ENCODE peak calls at places on chromosomes 11 and 22, in nine cellular contexts. One of them, this sample, is unnamed.

GRCh38 chr11:134592391-134592990 is 180.4 kb upstream of the B3GAT1 start:
- DNase-seq in activated naive CD8-positive, alpha-beta T cell treated with anti-CD3 and anti-CD28 coated beads, Interleukin-2, amount 50 U/mL, for 24 hours: peak
- DNase-seq in stimulated activated CD4-positive, alpha-beta T cell treated with anti-CD3 and anti-CD28 coated beads, TNF-alpha, amount 100 ng/mL, for 1 hour: no peak
- DNase-seq in left colon: peak
- DNase-seq in DMS153: peak
- DNase-seq in fibroblast of the conjunctiva: no peak
- DNase-seq in left ventricle myocardium inferior: no peak
- DNase-seq in neural crest cell: peak
- DNase-seq in PC-3: no peak
- DNase-seq in this sample: peak

GRCh38 chr11:2530131-2530854 is 85.5 kb downstream of the KCNQ1 start:
- DNase-seq in activated naive CD8-positive, alpha-beta T cell treated with anti-CD3 and anti-CD28 coated beads, Interleukin-2, amount 50 U/mL, for 24 hours: no peak
- DNase-seq in stimulated activated CD4-positive, alpha-beta T cell treated with anti-CD3 and anti-CD28 coated beads, TNF-alpha, amount 100 ng/mL, for 1 hour: no peak
- DNase-seq in left colon: no peak
- DNase-seq in DMS153: no peak
- DNase-seq in fibroblast of the conjunctiva: no peak
- DNase-seq in left ventricle myocardium inferior: peak
- DNase-seq in neural crest cell: no peak
- DNase-seq in PC-3: no peak
- DNase-seq in this sample: no peak

GRCh38 chr22:30943368-30943767 is 25.2 kb downstream of the MORC2 start:
- DNase-seq in activated naive CD8-positive, alpha-beta T cell treated with anti-CD3 and anti-CD28 coated beads, Interleukin-2, amount 50 U/mL, for 24 hours: no peak
- DNase-seq in stimulated activated CD4-positive, alpha-beta T cell treated with anti-CD3 and anti-CD28 coated beads, TNF-alpha, amount 100 ng/mL, for 1 hour: no peak
- DNase-seq in left colon: no peak
- DNase-seq in DMS153: no peak
- DNase-seq in fibroblast of the conjunctiva: no peak
- DNase-seq in left ventricle myocardium inferior: no peak
- DNase-seq in neural crest cell: no peak
- DNase-seq in PC-3: no peak
- DNase-seq in this sample: no peak

GRCh38 chr22:32539631-32540449 is 65.2 kb downstream of the FBXO7 start:
- DNase-seq in activated naive CD8-positive, alpha-beta T cell treated with anti-CD3 and anti-CD28 coated beads, Interleukin-2, amount 50 U/mL, for 24 hours: no peak
- DNase-seq in stimulated activated CD4-positive, alpha-beta T cell treated with anti-CD3 and anti-CD28 coated beads, TNF-alpha, amount 100 ng/mL, for 1 hour: no peak
- DNase-seq in left colon: no peak
- DNase-seq in DMS153: peak
- DNase-seq in fibroblast of the conjunctiva: no peak
- DNase-seq in left ventricle myocardium inferior: no peak
- DNase-seq in neural crest cell: no peak
- DNase-seq in PC-3: no peak
- DNase-seq in this sample: no peak

GRCh38 chr22:36123673-36124630 is 36.6 kb downstream of the APOL3 start:
- DNase-seq in activated naive CD8-positive, alpha-beta T cell treated with anti-CD3 and anti-CD28 coated beads, Interleukin-2, amount 50 U/mL, for 24 hours: peak
- DNase-seq in stimulated activated CD4-positive, alpha-beta T cell treated with anti-CD3 and anti-CD28 coated beads, TNF-alpha, amount 100 ng/mL, for 1 hour: peak
- DNase-seq in left colon: peak
- DNase-seq in DMS153: peak
- DNase-seq in fibroblast of the conjunctiva: peak
- DNase-seq in left ventricle myocardium inferior: peak
- DNase-seq in neural crest cell: peak
- DNase-seq in PC-3: peak
- DNase-seq in this sample: peak

GRCh38 chr22:32698926-32699619 is 102.4 kb upstream of the TIMP3 start:
- DNase-seq in activated naive CD8-positive, alpha-beta T cell treated with anti-CD3 and anti-CD28 coated beads, Interleukin-2, amount 50 U/mL, for 24 hours: no peak
- DNase-seq in stimulated activated CD4-positive, alpha-beta T cell treated with anti-CD3 and anti-CD28 coated beads, TNF-alpha, amount 100 ng/mL, for 1 hour: no peak
- DNase-seq in left colon: peak
- DNase-seq in DMS153: no peak
- DNase-seq in fibroblast of the conjunctiva: peak
- DNase-seq in left ventricle myocardium inferior: peak
- DNase-seq in neural crest cell: no peak
- DNase-seq in PC-3: no peak
- DNase-seq in this sample: no peak

GRCh38 chr22:36258750-36259619 is 6.1 kb downstream of the APOL1 start:
- DNase-seq in activated naive CD8-positive, alpha-beta T cell treated with anti-CD3 and anti-CD28 coated beads, Interleukin-2, amount 50 U/mL, for 24 hours: peak
- DNase-seq in stimulated activated CD4-positive, alpha-beta T cell treated with anti-CD3 and anti-CD28 coated beads, TNF-alpha, amount 100 ng/mL, for 1 hour: no peak
- DNase-seq in left colon: no peak
- DNase-seq in DMS153: no peak
- DNase-seq in fibroblast of the conjunctiva: peak
- DNase-seq in left ventricle myocardium inferior: peak
- DNase-seq in neural crest cell: peak
- DNase-seq in PC-3: no peak
- DNase-seq in this sample: no peak

GRCh38 chr11:86632499-86633269 is 39.7 kb downstream of the ME3 start:
- DNase-seq in activated naive CD8-positive, alpha-beta T cell treated with anti-CD3 and anti-CD28 coated beads, Interleukin-2, amount 50 U/mL, for 24 hours: peak
- DNase-seq in stimulated activated CD4-positive, alpha-beta T cell treated with anti-CD3 and anti-CD28 coated beads, TNF-alpha, amount 100 ng/mL, for 1 hour: no peak
- DNase-seq in left colon: no peak
- DNase-seq in DMS153: no peak
- DNase-seq in fibroblast of the conjunctiva: peak
- DNase-seq in left ventricle myocardium inferior: no peak
- DNase-seq in neural crest cell: no peak
- DNase-seq in PC-3: peak
- DNase-seq in this sample: peak

GRCh38 chr22:26339755-26340154 is 89.3 kb upstream of the ASPHD2 start:
- DNase-seq in activated naive CD8-positive, alpha-beta T cell treated with anti-CD3 and anti-CD28 coated beads, Interleukin-2, amount 50 U/mL, for 24 hours: no peak
- DNase-seq in stimulated activated CD4-positive, alpha-beta T cell treated with anti-CD3 and anti-CD28 coated beads, TNF-alpha, amount 100 ng/mL, for 1 hour: no peak
- DNase-seq in left colon: no peak
- DNase-seq in DMS153: no peak
- DNase-seq in fibroblast of the conjunctiva: no peak
- DNase-seq in left ventricle myocardium inferior: no peak
- DNase-seq in neural crest cell: no peak
- DNase-seq in PC-3: no peak
- DNase-seq in this sample: no peak

GRCh38 chr11:61963016-61963281 is 4.5 kb downstream of the FTH1 start:
- DNase-seq in activated naive CD8-positive, alpha-beta T cell treated with anti-CD3 and anti-CD28 coated beads, Interleukin-2, amount 50 U/mL, for 24 hours: no peak
- DNase-seq in stimulated activated CD4-positive, alpha-beta T cell treated with anti-CD3 and anti-CD28 coated beads, TNF-alpha, amount 100 ng/mL, for 1 hour: no peak
- DNase-seq in left colon: no peak
- DNase-seq in DMS153: no peak
- DNase-seq in fibroblast of the conjunctiva: peak
- DNase-seq in left ventricle myocardium inferior: no peak
- DNase-seq in neural crest cell: no peak
- DNase-seq in PC-3: no peak
- DNase-seq in this sample: no peak

GRCh38 chr11:84686726-84687125 is 940.4 kb downstream of the DLG2 start:
- DNase-seq in activated naive CD8-positive, alpha-beta T cell treated with anti-CD3 and anti-CD28 coated beads, Interleukin-2, amount 50 U/mL, for 24 hours: no peak
- DNase-seq in stimulated activated CD4-positive, alpha-beta T cell treated with anti-CD3 and anti-CD28 coated beads, TNF-alpha, amount 100 ng/mL, for 1 hour: no peak
- DNase-seq in left colon: no peak
- DNase-seq in DMS153: no peak
- DNase-seq in fibroblast of the conjunctiva: no peak
- DNase-seq in left ventricle myocardium inferior: no peak
- DNase-seq in neural crest cell: no peak
- DNase-seq in PC-3: peak
- DNase-seq in this sample: no peak

GRCh38 chr11:17498058-17498457 is 21.4 kb upstream of the ABCC8 start:
- DNase-seq in activated naive CD8-positive, alpha-beta T cell treated with anti-CD3 and anti-CD28 coated beads, Interleukin-2, amount 50 U/mL, for 24 hours: no peak
- DNase-seq in stimulated activated CD4-positive, alpha-beta T cell treated with anti-CD3 and anti-CD28 coated beads, TNF-alpha, amount 100 ng/mL, for 1 hour: no peak
- DNase-seq in left colon: peak
- DNase-seq in DMS153: peak
- DNase-seq in fibroblast of the conjunctiva: no peak
- DNase-seq in left ventricle myocardium inferior: no peak
- DNase-seq in neural crest cell: no peak
- DNase-seq in PC-3: no peak
- DNase-seq in this sample: no peak

GRCh38 chr22:39003165-39003638 is 10.9 kb upstream of the APOBEC3C start:
- DNase-seq in activated naive CD8-positive, alpha-beta T cell treated with anti-CD3 and anti-CD28 coated beads, Interleukin-2, amount 50 U/mL, for 24 hours: peak
- DNase-seq in stimulated activated CD4-positive, alpha-beta T cell treated with anti-CD3 and anti-CD28 coated beads, TNF-alpha, amount 100 ng/mL, for 1 hour: no peak
- DNase-seq in left colon: peak
- DNase-seq in DMS153: peak
- DNase-seq in fibroblast of the conjunctiva: peak
- DNase-seq in left ventricle myocardium inferior: peak
- DNase-seq in neural crest cell: peak
- DNase-seq in PC-3: peak
- DNase-seq in this sample: peak

GRCh38 chr22:38205261-38206128 is 3.7 kb downstream of the MAFF start:
- DNase-seq in activated naive CD8-positive, alpha-beta T cell treated with anti-CD3 and anti-CD28 coated beads, Interleukin-2, amount 50 U/mL, for 24 hours: no peak
- DNase-seq in stimulated activated CD4-positive, alpha-beta T cell treated with anti-CD3 and anti-CD28 coated beads, TNF-alpha, amount 100 ng/mL, for 1 hour: no peak
- DNase-seq in left colon: peak
- DNase-seq in DMS153: no peak
- DNase-seq in fibroblast of the conjunctiva: peak
- DNase-seq in left ventricle myocardium inferior: peak
- DNase-seq in neural crest cell: no peak
- DNase-seq in PC-3: no peak
- DNase-seq in this sample: peak

GRCh38 chr11:46075168-46075567 is 46.1 kb downstream of the PHF21A start:
- DNase-seq in activated naive CD8-positive, alpha-beta T cell treated with anti-CD3 and anti-CD28 coated beads, Interleukin-2, amount 50 U/mL, for 24 hours: no peak
- DNase-seq in stimulated activated CD4-positive, alpha-beta T cell treated with anti-CD3 and anti-CD28 coated beads, TNF-alpha, amount 100 ng/mL, for 1 hour: no peak
- DNase-seq in left colon: no peak
- DNase-seq in DMS153: no peak
- DNase-seq in fibroblast of the conjunctiva: peak
- DNase-seq in left ventricle myocardium inferior: no peak
- DNase-seq in neural crest cell: no peak
- DNase-seq in PC-3: peak
- DNase-seq in this sample: peak

GRCh38 chr11:1670928-1671371 is 26.0 kb upstream of the KRTAP5-6 start:
- DNase-seq in activated naive CD8-positive, alpha-beta T cell treated with anti-CD3 and anti-CD28 coated beads, Interleukin-2, amount 50 U/mL, for 24 hours: no peak
- DNase-seq in stimulated activated CD4-positive, alpha-beta T cell treated with anti-CD3 and anti-CD28 coated beads, TNF-alpha, amount 100 ng/mL, for 1 hour: no peak
- DNase-seq in left colon: no peak
- DNase-seq in DMS153: no peak
- DNase-seq in fibroblast of the conjunctiva: no peak
- DNase-seq in left ventricle myocardium inferior: no peak
- DNase-seq in neural crest cell: no peak
- DNase-seq in PC-3: no peak
- DNase-seq in this sample: no peak

GRCh38 chr11:73950869-73951710 is at the start of gene DNAJB13:
- DNase-seq in activated naive CD8-positive, alpha-beta T cell treated with anti-CD3 and anti-CD28 coated beads, Interleukin-2, amount 50 U/mL, for 24 hours: peak
- DNase-seq in stimulated activated CD4-positive, alpha-beta T cell treated with anti-CD3 and anti-CD28 coated beads, TNF-alpha, amount 100 ng/mL, for 1 hour: no peak
- DNase-seq in left colon: peak
- DNase-seq in DMS153: peak
- DNase-seq in fibroblast of the conjunctiva: no peak
- DNase-seq in left ventricle myocardium inferior: no peak
- DNase-seq in neural crest cell: peak
- DNase-seq in PC-3: peak
- DNase-seq in this sample: peak

GRCh38 chr11:41461057-41461681 is 1.7 kb upstream of the LRRC4C start:
- DNase-seq in activated naive CD8-positive, alpha-beta T cell treated with anti-CD3 and anti-CD28 coated beads, Interleukin-2, amount 50 U/mL, for 24 hours: no peak
- DNase-seq in stimulated activated CD4-positive, alpha-beta T cell treated with anti-CD3 and anti-CD28 coated beads, TNF-alpha, amount 100 ng/mL, for 1 hour: no peak
- DNase-seq in left colon: no peak
- DNase-seq in DMS153: no peak
- DNase-seq in fibroblast of the conjunctiva: no peak
- DNase-seq in left ventricle myocardium inferior: no peak
- DNase-seq in neural crest cell: no peak
- DNase-seq in PC-3: peak
- DNase-seq in this sample: no peak

GRCh38 chr11:69918231-69918937 is 99.2 kb upstream of the FGF3 start:
- DNase-seq in activated naive CD8-positive, alpha-beta T cell treated with anti-CD3 and anti-CD28 coated beads, Interleukin-2, amount 50 U/mL, for 24 hours: no peak
- DNase-seq in stimulated activated CD4-positive, alpha-beta T cell treated with anti-CD3 and anti-CD28 coated beads, TNF-alpha, amount 100 ng/mL, for 1 hour: no peak
- DNase-seq in left colon: peak
- DNase-seq in DMS153: no peak
- DNase-seq in fibroblast of the conjunctiva: no peak
- DNase-seq in left ventricle myocardium inferior: peak
- DNase-seq in neural crest cell: no peak
- DNase-seq in PC-3: no peak
- DNase-seq in this sample: no peak

GRCh38 chr11:33437529-33437928 is 180.3 kb downstream of the HIPK3 start:
- DNase-seq in activated naive CD8-positive, alpha-beta T cell treated with anti-CD3 and anti-CD28 coated beads, Interleukin-2, amount 50 U/mL, for 24 hours: no peak
- DNase-seq in stimulated activated CD4-positive, alpha-beta T cell treated with anti-CD3 and anti-CD28 coated beads, TNF-alpha, amount 100 ng/mL, for 1 hour: no peak
- DNase-seq in left colon: no peak
- DNase-seq in DMS153: no peak
- DNase-seq in fibroblast of the conjunctiva: no peak
- DNase-seq in left ventricle myocardium inferior: no peak
- DNase-seq in neural crest cell: no peak
- DNase-seq in PC-3: no peak
- DNase-seq in this sample: no peak

GRCh38 chr11:87583931-87584330 is 546.2 kb downstream of the TMEM135 start:
- DNase-seq in activated naive CD8-positive, alpha-beta T cell treated with anti-CD3 and anti-CD28 coated beads, Interleukin-2, amount 50 U/mL, for 24 hours: no peak
- DNase-seq in stimulated activated CD4-positive, alpha-beta T cell treated with anti-CD3 and anti-CD28 coated beads, TNF-alpha, amount 100 ng/mL, for 1 hour: no peak
- DNase-seq in left colon: no peak
- DNase-seq in DMS153: no peak
- DNase-seq in fibroblast of the conjunctiva: no peak
- DNase-seq in left ventricle myocardium inferior: no peak
- DNase-seq in neural crest cell: no peak
- DNase-seq in PC-3: no peak
- DNase-seq in this sample: no peak

GRCh38 chr11:94183886-94184264 is 55.2 kb downstream of the PANX1 start:
- DNase-seq in activated naive CD8-positive, alpha-beta T cell treated with anti-CD3 and anti-CD28 coated beads, Interleukin-2, amount 50 U/mL, for 24 hours: peak
- DNase-seq in stimulated activated CD4-positive, alpha-beta T cell treated with anti-CD3 and anti-CD28 coated beads, TNF-alpha, amount 100 ng/mL, for 1 hour: no peak
- DNase-seq in left colon: peak
- DNase-seq in DMS153: no peak
- DNase-seq in fibroblast of the conjunctiva: peak
- DNase-seq in left ventricle myocardium inferior: peak
- DNase-seq in neural crest cell: peak
- DNase-seq in PC-3: peak
- DNase-seq in this sample: peak

GRCh38 chr11:129192150-129192549 is at the start of gene ARHGAP32:
- DNase-seq in activated naive CD8-positive, alpha-beta T cell treated with anti-CD3 and anti-CD28 coated beads, Interleukin-2, amount 50 U/mL, for 24 hours: no peak
- DNase-seq in stimulated activated CD4-positive, alpha-beta T cell treated with anti-CD3 and anti-CD28 coated beads, TNF-alpha, amount 100 ng/mL, for 1 hour: no peak
- DNase-seq in left colon: peak
- DNase-seq in DMS153: peak
- DNase-seq in fibroblast of the conjunctiva: no peak
- DNase-seq in left ventricle myocardium inferior: no peak
- DNase-seq in neural crest cell: no peak
- DNase-seq in PC-3: peak
- DNase-seq in this sample: no peak

GRCh38 chr11:102874842-102875241 is at the start of gene MMP12:
- DNase-seq in activated naive CD8-positive, alpha-beta T cell treated with anti-CD3 and anti-CD28 coated beads, Interleukin-2, amount 50 U/mL, for 24 hours: no peak
- DNase-seq in stimulated activated CD4-positive, alpha-beta T cell treated with anti-CD3 and anti-CD28 coated beads, TNF-alpha, amount 100 ng/mL, for 1 hour: no peak
- DNase-seq in left colon: no peak
- DNase-seq in DMS153: no peak
- DNase-seq in fibroblast of the conjunctiva: no peak
- DNase-seq in left ventricle myocardium inferior: no peak
- DNase-seq in neural crest cell: no peak
- DNase-seq in PC-3: no peak
- DNase-seq in this sample: no peak

This sample was measured in brain microvascular endothelial cell.